ENCODE peak calls at places on chromosomes 11 and 22, in seven cellular contexts. L, J, S, B, I, U and P are unnamed samples.

GRCh38 chr11:66317322-66317765 is 500 bp upstream of the CD248 start:
- DNase-seq in L (peak; percentile 81), J (no peak), S (no peak), B (no peak), I (no peak), U (peak; percentile 87), P (no peak)

GRCh38 chr11:118715837-118716260 is 36.4 kb upstream of the TREH start:
- DNase-seq in L (no peak), J (no peak), S (peak; percentile 22), B (no peak), I (peak; percentile 12), U (peak; percentile 30), P (no peak)

GRCh38 chr11:34600339-34601084 is 20.4 kb upstream of the EHF start:
- DNase-seq in L (no peak), J (no peak), S (no peak), B (peak; percentile 86), I (no peak), U (no peak), P (no peak)

GRCh38 chr22:29719894-29720645 is at the start of gene CABP7:
- DNase-seq in L (no peak), J (no peak), S (no peak), B (no peak), I (no peak), U (peak; percentile 14), P (no peak)

GRCh38 chr11:46105134-46105628 is 16.1 kb downstream of the PHF21A start:
- DNase-seq in L (no peak), J (no peak), S (no peak), B (no peak), I (no peak), U (no peak), P (no peak)

GRCh38 chr22:18056802-18057474 is 20.9 kb upstream of the PEX26 start:
- DNase-seq in L (no peak), J (no peak), S (peak; percentile 31), B (no peak), I (no peak), U (no peak), P (no peak)

GRCh38 chr11:80346660-80347059 is 905.8 kb upstream of the TENM4 start:
- DNase-seq in L (no peak), J (no peak), S (peak; percentile 36), B (no peak), I (no peak), U (no peak), P (no peak)

GRCh38 chr11:101453682-101454081 is 130.1 kb downstream of the TRPC6 start:
- DNase-seq in L (no peak), J (no peak), S (no peak), B (no peak), I (no peak), U (no peak), P (no peak)

GRCh38 chr11:44437122-44437521 is 127.2 kb upstream of the ALX4 start:
- DNase-seq in L (no peak), J (no peak), S (no peak), B (no peak), I (no peak), U (no peak), P (no peak)

GRCh38 chr11:114501901-114502300 is 57.8 kb downstream of the NXPE1 start:
- DNase-seq in L (no peak), J (no peak), S (no peak), B (no peak), I (no peak), U (no peak), P (no peak)

GRCh38 chr11:8807544-8808225 is 103.3 kb upstream of the AKIP1 start:
- DNase-seq in L (peak; percentile 88), J (no peak), S (no peak), B (no peak), I (no peak), U (peak; percentile 90), P (no peak)

GRCh38 chr11:28146123-28146751 is 38.0 kb downstream of the METTL15 start:
- DNase-seq in L (peak; percentile 87), J (peak; percentile 14), S (peak; percentile 56), B (no peak), I (no peak), U (peak; percentile 84), P (peak; percentile 90)

GRCh38 chr11:11808992-11809583 is 32.7 kb upstream of the USP47 start:
- DNase-seq in L (no peak), J (no peak), S (no peak), B (no peak), I (no peak), U (no peak), P (no peak)

GRCh38 chr11:9663699-9664275 is at the start of gene SWAP70:
- DNase-seq in L (peak; percentile 83), J (peak; percentile 80), S (peak; percentile 88), B (peak; percentile 94), I (peak; percentile 85), U (peak; percentile 92), P (peak; percentile 35)

GRCh38 chr22:31839986-31840385 is 86.2 kb downstream of the DEPDC5 start:
- DNase-seq in L (no peak), J (no peak), S (no peak), B (no peak), I (no peak), U (no peak), P (no peak)

GRCh38 chr11:44104472-44105294 is 9.2 kb downstream of the EXT2 start:
- DNase-seq in L (peak; percentile 23), J (no peak), S (no peak), B (no peak), I (no peak), U (peak; percentile 78), P (no peak)

GRCh38 chr11:120124355-120124754 is 13.6 kb downstream of the TRIM29 start:
- DNase-seq in L (no peak), J (no peak), S (no peak), B (no peak), I (no peak), U (no peak), P (no peak)

GRCh38 chr11:8983552-8983951 is 19.3 kb upstream of the TMEM9B start:
- DNase-seq in L (no peak), J (no peak), S (no peak), B (no peak), I (no peak), U (no peak), P (no peak)

GRCh38 chr22:31217890-31218287 is 5.8 kb downstream of the LIMK2 start:
- DNase-seq in L (no peak), J (no peak), S (no peak), B (no peak), I (no peak), U (peak; percentile 20), P (no peak)

GRCh38 chr11:353315-353857 is 15.9 kb upstream of the B4GALNT4 start:
- DNase-seq in L (peak; percentile 86), J (no peak), S (peak; percentile 78), B (peak; percentile 93), I (no peak), U (peak; percentile 91), P (no peak)

GRCh38 chr11:20933958-20934357 is 264.6 kb downstream of the NELL1 start:
- DNase-seq in L (no peak), J (no peak), S (no peak), B (no peak), I (no peak), U (no peak), P (no peak)

GRCh38 chr11:113805640-113806039 is 26.0 kb downstream of the CLDN25 start:
- DNase-seq in L (no peak), J (no peak), S (no peak), B (no peak), I (no peak), U (no peak), P (no peak)

GRCh38 chr11:23211221-23211620 is 350.9 kb upstream of the CCDC179 start:
- DNase-seq in L (no peak), J (no peak), S (no peak), B (no peak), I (no peak), U (no peak), P (no peak)

GRCh38 chr22:19974935-19975706 is 33.5 kb upstream of the TXNRD2 start:
- DNase-seq in L (no peak), J (no peak), S (no peak), B (no peak), I (no peak), U (no peak), P (no peak)

DNA sequence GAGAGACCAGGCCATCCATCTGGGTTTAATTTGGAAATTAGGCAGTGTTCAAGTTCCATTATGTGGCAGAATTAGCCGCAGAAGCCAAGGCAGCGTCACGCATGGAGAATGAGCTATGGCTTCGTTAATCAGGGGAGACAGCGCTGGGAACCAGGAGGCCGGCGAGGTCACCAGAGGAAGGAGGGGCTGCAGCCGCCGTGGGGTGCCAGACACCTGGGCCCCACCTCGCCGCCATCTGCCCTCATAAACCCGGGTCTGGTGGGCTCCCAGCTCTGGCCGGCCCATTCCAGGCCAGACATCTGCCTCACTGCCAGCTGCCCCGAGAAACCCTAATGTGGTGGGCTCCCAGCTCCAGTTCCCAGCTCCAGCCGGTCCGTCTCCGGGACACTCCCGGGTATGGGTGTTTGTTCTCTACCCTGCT is 676.9 kb downstream of the BRD1 start:
- DNase-seq in L (no peak), J (no peak), S (no peak), B (no peak), I (no peak), U (no peak), P (no peak)
- H3K27me3 ChIP-seq in L (no peaks in the 10 kb centered on the region), J (no peaks in the 10 kb centered on the region), S (no peaks in the 10 kb centered on the region), B (no peaks in the 10 kb centered on the region), I (no peaks in the 10 kb centered on the region), U (no peaks in the 10 kb centered on the region), P (no peaks in the 10 kb centered on the region)

GRCh38 chr11:78927511-78927910 is 352.8 kb upstream of the NARS2 start:
- DNase-seq in L (no peak), J (no peak), S (no peak), B (no peak), I (no peak), U (no peak), P (no peak)
- H3K27me3 ChIP-seq in L (no peaks in the 10 kb centered on the region), J (no peaks in the 10 kb centered on the region), S (no peaks in the 10 kb centered on the region), B (no peaks in the 10 kb centered on the region), I (no peaks in the 10 kb centered on the region), U (peaks cover 4% of the 10 kb centered on the region), P (no peaks in the 10 kb centered on the region)

DNA sequence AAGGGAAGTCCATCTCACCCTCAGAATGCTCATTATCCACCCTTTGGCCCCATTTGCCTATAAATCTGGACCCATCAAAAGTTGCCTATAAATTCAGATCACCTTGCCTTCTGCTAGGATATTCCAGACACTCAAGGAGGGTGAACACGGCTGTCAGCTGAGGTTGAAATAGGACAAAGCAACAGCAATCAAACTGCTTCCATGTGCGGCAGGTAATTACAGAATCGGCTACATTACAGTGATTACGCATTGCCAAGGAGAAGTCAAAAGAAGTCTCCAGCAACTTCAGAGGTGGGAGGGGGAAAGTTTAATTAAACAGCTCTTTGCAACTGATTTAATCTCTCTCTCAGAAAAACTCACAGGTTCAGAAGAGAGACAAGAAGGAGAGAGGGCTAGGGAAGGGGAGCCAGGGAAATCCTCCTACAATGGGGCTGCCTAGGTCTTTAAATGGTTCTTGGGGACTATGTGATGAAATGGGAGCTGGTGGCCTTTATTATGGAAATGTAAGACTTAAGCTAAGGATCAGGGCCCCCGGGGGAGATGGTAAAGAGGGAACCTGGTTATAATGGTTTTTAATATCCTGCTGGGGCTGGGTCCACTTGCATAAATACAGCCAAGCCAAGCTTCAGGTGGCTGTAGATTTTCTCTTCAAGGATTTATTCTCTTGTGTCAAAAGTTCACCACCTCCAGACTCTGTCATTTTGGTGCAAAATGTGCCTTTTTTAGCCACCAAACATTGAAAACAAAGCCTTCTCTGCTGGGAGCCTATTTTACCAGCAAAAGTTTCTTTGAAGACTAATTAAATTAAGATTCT is 354.6 kb upstream of the NARS2 start:
- DNase-seq in L (no peak), J (peak; percentile 68), S (no peak), B (no peak), I (peak; percentile 99), U (no peak), P (no peak)
- H3K27me3 ChIP-seq in L (no peaks in the 10 kb centered on the region), J (no peaks in the 10 kb centered on the region), S (no peaks in the 10 kb centered on the region), B (no peaks in the 10 kb centered on the region), I (no peaks in the 10 kb centered on the region), U (peaks cover 4% of the 10 kb centered on the region), P (no peaks in the 10 kb centered on the region)

GRCh38 chr11:2524446-2525165 is 79.8 kb downstream of the KCNQ1 start:
- DNase-seq in L (no peak), J (no peak), S (peak; percentile 8), B (peak; percentile 54), I (no peak), U (no peak), P (no peak)
- H3K27me3 ChIP-seq in L (no peaks in the 10 kb centered on the region), J (peaks cover 23% of the 10 kb centered on the region), S (no peaks in the 10 kb centered on the region), B (no peaks in the 10 kb centered on the region), I (no peaks in the 10 kb centered on the region), U (peaks cover 3% of the 10 kb centered on the region), P (peaks cover 18% of the 10 kb centered on the region)